ENCODE peak calls at places on chromosomes 13 and 19, in eight cellular contexts. E, J, Q, Z, N, H, Y and O are unnamed samples.

GRCh38 chr19:11092181-11092538 is 2.9 kb downstream of the LDLR start:
- DNase-seq in Q (no peak), Y (no peak), N (no peak), J (no peak), E (no peak), Z (no peak), H (peak; percentile 67), O (no peak)

GRCh38 chr19:33177417-33177976 is 16.6 kb upstream of the LRP3 start:
- DNase-seq in N (peak; percentile 86), Z (no peak), H (peak; percentile 53), Y (no peak), E (peak; percentile 79), J (no peak), Q (no peak), O (no peak)

GRCh38 chr13:103101500-103101899 is 35.3 kb upstream of the SLC10A2 start:
- DNase-seq in N (no peak), J (no peak), Z (no peak), Q (no peak), Y (no peak), E (no peak), H (no peak), O (no peak)

GRCh38 chr19:42092350-42092749 is 16.4 kb downstream of the ZNF574 start:
- DNase-seq in H (no peak), Y (no peak), E (no peak), Q (no peak), J (no peak), N (no peak), Z (peak; percentile 55), O (no peak)

GRCh38 chr13:50934735-50935419 is 25.3 kb downstream of the RNASEH2B start:
- DNase-seq in H (no peak), J (no peak), E (no peak), Z (no peak), N (no peak), Q (no peak), Y (no peak), O (no peak)

GRCh38 chr13:72221276-72221962 is 354.4 kb upstream of the DACH1 start:
- DNase-seq in N (peak; percentile 14), Z (no peak), Q (no peak), E (peak; percentile 59), Y (peak; percentile 64), H (no peak), J (no peak), O (peak; percentile 82)

GRCh38 chr19:30649934-30650614 is 277.9 kb downstream of the ZNF536 start:
- DNase-seq in Z (no peak), Q (no peak), E (peak; percentile 68), N (peak; percentile 66), Y (no peak), H (peak; percentile 52), J (peak; percentile 33), O (no peak)

GRCh38 chr13:110396913-110397379 is 89.9 kb downstream of the COL4A2 start:
- DNase-seq in N (peak; percentile 73), Z (peak; percentile 99), J (peak; percentile 83), H (peak; percentile 100), Y (no peak), Q (peak; percentile 98), E (no peak), O (no peak)

GRCh38 chr19:47107201-47107952 is 6.2 kb downstream of the ZC3H4 start:
- DNase-seq in Y (no peak), Q (no peak), Z (no peak), E (no peak), N (peak; percentile 72), H (no peak), J (no peak), O (no peak)

DNA sequence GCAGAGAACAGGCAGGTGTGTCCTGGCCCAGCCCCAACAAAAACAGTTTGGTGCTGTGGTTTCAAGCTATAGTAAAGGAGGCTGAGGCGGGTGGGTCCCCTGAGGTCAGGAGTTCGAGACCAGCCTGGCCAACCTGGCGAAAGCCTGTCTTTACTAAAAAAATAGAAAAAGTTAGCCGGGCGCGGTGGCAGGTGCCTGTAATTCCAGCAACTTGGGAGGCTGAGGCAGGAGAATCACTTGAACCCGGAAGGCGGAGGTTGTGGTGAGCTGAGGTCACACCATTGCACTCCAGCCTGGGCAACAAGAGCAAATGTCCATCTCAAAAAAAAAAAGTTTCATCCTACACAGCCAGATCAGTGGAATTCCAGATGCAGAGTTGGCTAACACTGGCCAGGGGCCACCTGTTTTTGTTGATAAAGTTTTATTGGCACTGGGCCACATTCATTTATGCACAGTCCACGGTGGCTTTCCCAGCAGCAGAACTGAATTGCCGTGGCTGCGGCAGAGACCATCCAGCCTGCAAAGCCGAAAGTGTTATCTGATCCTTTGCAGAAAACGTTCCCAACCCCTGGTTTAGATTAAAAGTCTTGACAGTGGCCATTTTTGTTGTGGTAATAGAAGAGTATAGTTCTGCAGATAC is 8.5 kb downstream of the NCLN start:
- DNase-seq in J (no peak), E (no peak), Y (no peak), H (no peak), Z (no peak), N (no peak), Q (no peak), O (no peak)
- H3K27ac ChIP-seq in J (no peak overlapping the region), E (no peak overlapping the region), Y (no peak overlapping the region), H (no peak overlapping the region), Z (no peak overlapping the region), N (no peak overlapping the region), Q (no peak overlapping the region), O (no peak overlapping the region)

DNA sequence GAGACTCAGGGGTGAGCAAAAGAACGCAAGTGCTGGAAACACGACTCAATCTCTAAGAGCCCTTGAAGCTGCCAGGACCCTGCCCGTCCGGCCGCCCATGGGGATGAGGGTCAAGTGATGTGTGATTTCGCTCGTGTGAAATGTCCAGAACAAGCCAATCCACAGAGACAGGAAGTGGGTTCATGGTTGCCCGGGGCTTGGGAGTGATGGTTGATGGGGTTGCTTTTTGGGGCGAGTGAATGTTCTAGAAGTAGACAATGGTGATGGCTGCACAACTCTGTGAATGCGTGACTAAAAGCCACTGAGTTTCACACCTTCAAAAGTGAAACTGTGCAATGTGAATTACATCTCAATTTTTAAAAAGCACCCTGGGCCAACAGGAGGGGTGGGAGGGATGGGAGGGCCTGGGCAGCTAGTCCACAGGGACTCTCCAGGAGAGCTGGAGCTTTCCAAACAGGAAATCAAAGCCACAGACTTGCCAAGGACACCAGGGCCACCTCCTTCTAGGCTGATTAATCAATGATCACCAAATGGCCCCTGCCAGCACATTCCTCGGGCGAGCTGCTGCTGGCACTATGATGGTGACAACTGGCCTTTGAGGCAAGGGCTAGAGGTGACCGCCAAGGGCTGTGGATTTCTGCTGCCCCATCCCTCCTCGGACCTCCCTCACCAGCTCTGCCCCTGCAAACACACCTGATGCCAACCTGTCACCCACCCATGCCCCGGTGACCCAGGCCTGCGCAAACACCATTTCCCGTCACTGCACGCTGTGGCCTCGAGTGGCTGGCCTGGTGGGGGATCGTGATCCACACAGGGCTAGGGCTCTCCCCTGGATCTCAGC is 14.0 kb downstream of the DPP9 start:
- DNase-seq in Y (no peak), N (no peak), Q (no peak), Z (no peak), E (no peak), H (no peak), J (no peak), O (no peak)
- H3K27ac ChIP-seq in Y (peak overlapping the region; percentile 30), N (no peak overlapping the region), Q (peak overlapping the region; percentile 2), Z (peak overlapping the region; percentile 49), E (no peak overlapping the region), H (no peak overlapping the region), J (peak overlapping the region; percentile 59), O (no peak overlapping the region)

DNA sequence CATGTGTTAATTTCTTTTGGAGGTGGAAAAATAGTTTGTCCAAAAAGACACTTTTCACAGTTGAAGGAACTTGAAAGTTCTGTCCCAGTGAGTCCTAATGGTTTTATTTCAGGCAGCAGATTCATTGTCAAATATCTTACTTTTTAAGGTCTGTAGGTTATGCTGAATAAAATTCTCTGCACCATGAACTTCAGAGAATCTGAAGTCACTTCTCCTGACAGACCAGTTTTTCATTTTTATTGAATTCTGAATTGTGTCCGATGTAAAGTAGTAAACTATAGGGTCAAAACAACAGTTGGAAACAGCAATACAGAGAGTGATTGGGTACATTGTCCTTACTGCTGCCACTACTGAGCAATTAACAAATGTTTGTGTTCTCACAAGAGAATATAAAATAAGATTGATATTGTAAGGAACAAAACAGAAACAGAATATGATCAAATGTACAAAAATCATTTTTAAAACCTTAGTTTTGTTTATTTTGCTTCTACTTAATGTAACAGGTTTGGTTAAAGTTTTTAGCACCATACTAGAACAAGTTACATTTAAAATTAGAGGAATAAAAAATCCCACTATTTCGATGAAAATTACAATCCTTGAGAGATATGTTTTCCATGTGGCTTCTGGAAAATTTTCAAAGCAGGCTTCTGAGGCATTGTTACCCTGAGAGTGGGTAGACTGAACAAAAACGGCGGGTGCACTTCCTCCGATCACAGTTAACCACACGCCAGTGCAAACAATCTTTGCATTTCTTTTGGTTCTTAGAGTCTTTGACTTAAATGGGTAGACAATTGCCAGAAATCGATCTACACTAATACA is 1.4 kb downstream of the LPAR6 start:
- DNase-seq in J (no peak), Q (no peak), H (no peak), Z (no peak), E (peak; percentile 11), N (peak; percentile 7), Y (no peak), O (no peak)
- H3K27ac ChIP-seq in J (peak overlapping the region; percentile 77), Q (peak overlapping the region; percentile 56), H (peak overlapping the region; percentile 59), Z (peak overlapping the region; percentile 94), E (no peak overlapping the region), N (peak overlapping the region; percentile 87), Y (peak overlapping the region; percentile 88), O (no peak overlapping the region)

GRCh38 chr19:1272423-1273262 is 2.7 kb upstream of the FAM174C start:
- DNase-seq in H (no peak), J (no peak), Q (no peak), E (no peak), Z (no peak), Y (no peak), N (no peak), O (no peak)

GRCh38 chr19:1273263-1274041 is 1.9 kb upstream of the FAM174C start:
- DNase-seq in Z (no peak), Y (no peak), E (no peak), Q (no peak), H (no peak), J (no peak), N (no peak), O (no peak)

GRCh38 chr19:1270854-1271527 is 1.9 kb downstream of the CIRBP start:
- DNase-seq in J (no peak), N (no peak), Q (no peak), Z (no peak), Y (no peak), E (no peak), H (no peak), O (no peak)

GRCh38 chr19:1270168-1270853 is 1.2 kb downstream of the CIRBP start:
- DNase-seq in E (no peak), Z (no peak), H (no peak), Y (no peak), N (no peak), J (no peak), Q (no peak), O (no peak)

DNA sequence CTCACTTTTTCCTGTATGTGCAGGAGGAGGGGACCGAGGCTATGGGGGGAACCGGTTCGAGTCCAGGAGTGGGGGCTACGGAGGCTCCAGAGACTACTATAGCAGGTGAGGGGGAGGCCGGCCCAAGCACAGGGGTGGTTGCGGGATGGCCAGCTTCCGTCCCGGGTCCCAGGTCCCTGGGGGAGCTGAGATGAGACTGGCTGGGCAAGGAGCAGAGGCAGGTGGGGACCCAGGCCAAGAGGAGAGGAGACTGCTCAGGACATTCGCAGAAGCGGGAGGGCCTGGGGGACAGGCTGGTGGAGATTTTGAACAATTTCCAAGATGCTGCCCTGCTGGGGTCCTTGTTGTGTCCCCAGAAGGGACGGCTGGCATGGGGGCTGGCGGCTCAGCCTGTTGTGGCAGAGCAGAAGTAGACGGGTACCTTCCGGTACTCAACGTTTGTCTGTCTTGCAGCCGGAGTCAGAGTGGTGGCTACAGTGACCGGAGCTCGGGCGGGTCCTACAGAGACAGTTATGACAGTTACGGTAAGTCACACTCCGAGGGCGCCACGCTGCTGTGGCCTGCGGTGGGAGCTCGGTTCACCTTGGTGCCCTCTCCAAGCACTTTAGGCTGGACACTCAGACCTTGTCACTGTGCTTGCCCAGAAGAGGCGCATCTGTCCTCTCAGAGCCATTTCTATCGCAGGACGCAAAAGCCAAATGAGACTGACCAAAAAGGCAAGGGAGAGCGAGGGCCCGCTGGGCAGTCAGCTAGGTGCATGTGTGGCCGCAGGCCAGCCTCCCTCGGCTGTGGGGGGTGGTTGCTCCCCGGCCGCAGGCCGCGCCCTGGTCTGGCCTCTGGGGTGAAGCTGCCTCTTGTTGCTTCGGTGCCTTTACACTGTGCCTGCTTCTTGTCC is 2.6 kb downstream of the CIRBP start:
- DNase-seq in H (no peak), J (no peak), Y (no peak), E (no peak), N (no peak), Z (peak; percentile 43), Q (no peak), O (no peak)
- H3K27ac ChIP-seq in H (no peak overlapping the region), J (peak overlapping the region; percentile 99), Y (peak overlapping the region; percentile 30), E (peak overlapping the region; percentile 13), N (peak overlapping the region; percentile 93), Z (peak overlapping the region; percentile 99), Q (peak overlapping the region; percentile 99), O (no peak overlapping the region)